ENCODE peak calls at places on chromosomes 12 and 14, in nine cellular contexts. B is left ventricle myocardium inferior; Q is sigmoid colon; G is choroid plexus epithelial cell; Z is tibial artery; L is GM10248; X is mammary epithelial cell; Y is prostate gland; A is CD4-positive, alpha-beta T cell. V is an unnamed sample.

GRCh38 chr14:69050235-69051184 is 71.4 kb upstream of the ACTN1 start:
- DNase-seq in X (no peak), Z (no peak), A (no peak), Q (no peak), Y (no peak), L (no peak), B (no peak), G (no peak), V (no peak)

GRCh38 chr14:60734465-60735242 is at the start of gene MNAT1:
- DNase-seq in Z (peak), B (peak), X (peak), G (peak), L (peak), A (peak), Q (peak), Y (peak), V (peak)

GRCh38 chr14:99156814-99157213 is 115.2 kb downstream of the BCL11B start:
- DNase-seq in Q (no peak), X (no peak), Y (no peak), A (no peak), G (no peak), Z (no peak), B (no peak), L (no peak), V (no peak)

GRCh38 chr14:85811340-85811739 is 281.4 kb downstream of the FLRT2 start:
- DNase-seq in Z (no peak), Q (no peak), X (no peak), L (no peak), Y (no peak), B (no peak), G (no peak), A (no peak), V (no peak)

GRCh38 chr12:52132754-52133161 is 53.3 kb downstream of the SMIM41 start:
- DNase-seq in X (no peak), Q (no peak), A (no peak), B (no peak), Z (no peak), Y (no peak), L (no peak), G (no peak), V (no peak)

GRCh38 chr12:124480469-124481256 is 86.7 kb downstream of the NCOR2 start:
- DNase-seq in Q (no peak), L (peak), Z (no peak), G (peak), X (peak), B (peak), Y (no peak), A (no peak), V (no peak)

GRCh38 chr14:104389326-104390220 is 190.0 kb upstream of the C14orf180 start:
- DNase-seq in L (no peak), Z (peak), G (no peak), Q (peak), A (no peak), Y (no peak), B (no peak), X (no peak), V (no peak)

GRCh38 chr12:91274886-91275285 is 92.3 kb upstream of the DCN start:
- DNase-seq in X (no peak), Y (peak), B (no peak), Z (no peak), Q (no peak), A (no peak), G (peak), L (no peak), V (peak)

GRCh38 chr12:46549527-46550265 is 177.1 kb upstream of the SLC38A2 start:
- DNase-seq in Y (no peak), A (no peak), Z (no peak), X (peak), B (no peak), Q (no peak), L (no peak), G (peak), V (peak)

GRCh38 chr14:33950320-33951182 is at the start of gene EGLN3:
- DNase-seq in A (peak), Y (peak), L (peak), X (peak), Z (peak), G (peak), Q (peak), B (peak), V (no peak)

GRCh38 chr12:31773223-31773750 is 44.5 kb upstream of the AMN1 start:
- DNase-seq in G (peak), Y (no peak), Z (no peak), B (no peak), A (no peak), L (no peak), Q (no peak), X (no peak), V (no peak)

GRCh38 chr14:60646202-60646886 is 2.9 kb downstream of the SIX1 start:
- DNase-seq in X (no peak), A (no peak), B (no peak), G (peak), Q (no peak), Y (peak), Z (peak), L (no peak), V (no peak)

GRCh38 chr12:124412646-124413015 is 117.7 kb downstream of the RFLNA start:
- DNase-seq in G (no peak), Q (no peak), A (no peak), L (no peak), Z (no peak), X (no peak), Y (no peak), B (no peak), V (no peak)

GRCh38 chr12:1463073-1463905 is 131.1 kb downstream of the FBXL14 start:
- DNase-seq in G (no peak), B (no peak), A (no peak), L (no peak), X (no peak), Q (no peak), Z (no peak), Y (no peak), V (no peak)

GRCh38 chr14:61288228-61288627 is 7.1 kb upstream of the TMEM30B start:
- DNase-seq in B (no peak), Z (no peak), X (no peak), Q (no peak), L (no peak), G (no peak), A (no peak), Y (no peak), V (no peak)

GRCh38 chr12:115937345-115937744 is 340.1 kb downstream of the MED13L start:
- DNase-seq in L (no peak), G (no peak), X (no peak), Y (no peak), Q (no peak), B (no peak), A (no peak), Z (no peak), V (no peak)

GRCh38 chr12:67355428-67356385 is 86.5 kb downstream of the CAND1 start:
- DNase-seq in Q (no peak), B (no peak), Y (no peak), Z (no peak), L (peak), X (peak), A (no peak), G (peak), V (no peak)

GRCh38 chr12:92551853-92552397 is 150.9 kb upstream of the PLEKHG7 start:
- DNase-seq in B (no peak), Q (no peak), A (no peak), X (peak), Y (no peak), Z (no peak), G (peak), L (peak), V (no peak)

GRCh38 chr12:90253674-90254181 is 545.1 kb upstream of the ATP2B1 start:
- DNase-seq in B (peak), A (peak), X (peak), L (peak), Y (no peak), Q (peak), Z (peak), G (peak), V (peak)

GRCh38 chr12:83224012-83224411 is 537.3 kb downstream of the TMTC2 start:
- DNase-seq in Z (no peak), X (no peak), A (no peak), Q (no peak), L (no peak), Y (no peak), B (no peak), G (no peak), V (no peak)

GRCh38 chr12:7319934-7320333 is 16.1 kb downstream of the ACSM4 start:
- DNase-seq in L (no peak), G (peak), Y (no peak), Q (no peak), B (no peak), A (no peak), Z (no peak), X (no peak), V (no peak)
- TF ChIP-seq CTCF in L (no peak), G (peak), Y (no peak), Q (no peak), B (no peak), A (no peak), Z (no peak), X (peak), V (no peak)

GRCh38 chr12:111034911-111035577 is 114.7 kb upstream of the MYL2 start:
- DNase-seq in X (peak), Z (no peak), B (no peak), Y (no peak), A (no peak), Q (no peak), L (no peak), G (peak), V (no peak)

GRCh38 chr12:111033281-111034147 is 113.1 kb upstream of the MYL2 start:
- DNase-seq in Z (no peak), Q (no peak), Y (peak), L (no peak), G (no peak), A (no peak), B (no peak), X (no peak), V (no peak)

GRCh38 chr12:111034148-111034910 is 114.0 kb upstream of the MYL2 start:
- DNase-seq in L (no peak), B (no peak), Q (no peak), Z (no peak), X (peak), A (no peak), G (no peak), Y (peak), V (no peak)

GRCh38 chr12:111037047-111037446 is 116.7 kb upstream of the MYL2 start:
- DNase-seq in X (no peak), G (no peak), L (no peak), Z (no peak), Q (no peak), Y (no peak), A (no peak), B (no peak), V (no peak)

GRCh38 chr12:111035578-111036301 is 115.4 kb upstream of the MYL2 start:
- DNase-seq in Q (no peak), G (no peak), A (no peak), B (no peak), L (no peak), Y (peak), X (no peak), Z (no peak), V (no peak)
- TF ChIP-seq CTCF in Q (no peak), G (no peak), A (no peak), B (no peak), L (no peak), Y (no peak), X (no peak), Z (no peak), V (no peak)

GRCh38 chr14:55869397-55870049 is 248.7 kb upstream of the PELI2 start:
- DNase-seq in Z (no peak), B (no peak), X (peak), Q (no peak), G (no peak), A (no peak), L (no peak), Y (no peak), V (no peak)

GRCh38 chr14:55877942-55878341 is 240.3 kb upstream of the PELI2 start:
- DNase-seq in Z (no peak), Y (no peak), B (no peak), G (peak), A (no peak), Q (no peak), X (no peak), L (no peak), V (no peak)

GRCh38 chr14:55873229-55873628 is 245.0 kb upstream of the PELI2 start:
- DNase-seq in B (no peak), G (no peak), Q (no peak), X (no peak), L (no peak), Z (no peak), Y (no peak), A (no peak), V (no peak)

GRCh38 chr14:55874785-55875184 is 243.4 kb upstream of the PELI2 start:
- DNase-seq in G (no peak), Y (no peak), L (no peak), X (no peak), B (no peak), A (no peak), Q (no peak), Z (no peak), V (no peak)
- TF ChIP-seq CTCF in G (peak), Y (no peak), L (no peak), X (no peak), B (no peak), A (no peak), Q (no peak), Z (no peak), V (no peak)

GRCh38 chr12:96766232-96766631 is 140.8 kb upstream of the NEDD1 start:
- DNase-seq in A (no peak), B (no peak), Y (no peak), G (peak), Q (no peak), L (no peak), Z (no peak), X (no peak), V (no peak)
- TF ChIP-seq CTCF in A (no peak), B (no peak), Y (no peak), G (peak), Q (no peak), L (no peak), Z (no peak), X (no peak), V (peak)

GRCh38 chr12:17278946-17279345 is 673.0 kb upstream of the LMO3 start:
- DNase-seq in Y (no peak), A (no peak), X (no peak), Q (no peak), Z (no peak), L (no peak), B (no peak), G (peak), V (no peak)
- TF ChIP-seq CTCF in Y (no peak), A (no peak), X (no peak), Q (no peak), Z (no peak), L (no peak), B (peak), G (peak), V (no peak)

DNA sequence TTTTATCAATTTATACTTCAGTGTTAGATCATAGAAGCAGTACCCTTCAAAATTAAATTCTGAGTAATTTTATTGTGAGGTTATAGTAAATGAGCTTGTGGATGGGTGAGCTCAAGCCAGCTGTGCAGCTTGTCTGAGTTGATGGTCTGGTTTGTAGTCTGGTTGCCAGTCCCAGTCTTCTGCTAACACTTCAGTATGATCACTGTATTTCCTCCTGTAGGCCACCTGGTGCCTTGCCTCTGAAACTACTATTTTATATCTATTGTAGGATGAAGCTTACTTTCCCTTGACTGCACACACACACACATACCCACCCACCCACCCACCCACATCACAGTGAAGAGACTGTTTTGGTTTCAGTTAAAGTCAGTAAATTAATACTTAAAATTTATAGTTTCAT is 496.4 kb downstream of the PCNX1 start:
- DNase-seq in Y (no peak), A (no peak), G (peak), Q (no peak), X (peak), B (no peak), L (peak), Z (no peak), V (no peak)
- TF ChIP-seq CTCF in Y (peak), A (no peak), G (peak), Q (no peak), X (no peak), B (no peak), L (peak), Z (no peak), V (no peak)

V was measured in AG04449.